ENCODE peak calls at places on chromosome 6, in seven cellular contexts. K, D, L, J, V, M and N are unnamed samples.

GRCh38 chr6:170075659-170076223 is 215.1 kb downstream of the DLL1 start:
- DNase-seq in K (peak; percentile 48), D (no peak), L (no peak), J (no peak), V (no peak), M (no peak), N (no peak)

GRCh38 chr6:6683964-6684363 is 95.4 kb downstream of the LY86 start:
- DNase-seq in K (no peak), D (no peak), L (no peak), J (no peak), V (no peak), M (no peak), N (no peak)

GRCh38 chr6:13281630-13282156 is 46.6 kb downstream of the TBC1D7 start:
- DNase-seq in K (no peak), D (no peak), L (no peak), J (no peak), V (no peak), M (no peak), N (no peak)

GRCh38 chr6:158660331-158660730 is 10.5 kb downstream of the SYTL3 start:
- DNase-seq in K (no peak), D (peak; percentile 70), L (peak; percentile 92), J (peak; percentile 32), V (no peak), M (peak; percentile 51), N (no peak)

GRCh38 chr6:8539446-8539845 is 104.1 kb upstream of the SLC35B3 start:
- DNase-seq in K (no peak), D (peak; percentile 19), L (peak; percentile 81), J (peak; percentile 3), V (peak; percentile 3), M (no peak), N (peak; percentile 1)

GRCh38 chr6:105573556-105573955 is 170.7 kb upstream of the PREP start:
- DNase-seq in K (no peak), D (no peak), L (no peak), J (no peak), V (peak; percentile 17), M (no peak), N (no peak)

GRCh38 chr6:161141173-161141572 is 132.7 kb downstream of the AGPAT4 start:
- DNase-seq in K (no peak), D (peak; percentile 17), L (peak; percentile 72), J (no peak), V (no peak), M (no peak), N (peak; percentile 42)

GRCh38 chr6:76697585-76697984 is 625.1 kb upstream of the IMPG1 start:
- DNase-seq in K (no peak), D (peak; percentile 20), L (no peak), J (peak; percentile 13), V (peak; percentile 3), M (no peak), N (peak; percentile 59)